ENCODE peak calls at places on chromosomes 1 and 21, in seven cellular contexts. L is body of pancreas, Y is uterus, T is A549, M is prostate gland, Z is Peyer's patch, H is heart left ventricle. S is an unnamed sample.

GRCh38 chr1:59692591-59692990 is 122.2 kb upstream of the HOOK1 start:
- DNase-seq in Z (no peak), M (no peak), Y (peak; percentile 56), H (no peak), T (no peak), L (peak; percentile 16), S (no peak)

GRCh38 chr1:29798699-29799566 is 562.6 kb downstream of the PTPRU start:
- DNase-seq in H (no peak), M (no peak), L (no peak), Z (no peak), Y (no peak), T (no peak), S (no peak)

GRCh38 chr1:214662386-214662785 is 59.4 kb downstream of the CENPF start:
- DNase-seq in T (no peak), Y (no peak), M (no peak), H (no peak), L (no peak), Z (no peak), S (no peak)

GRCh38 chr1:215833936-215834729 is 267.0 kb downstream of the KCTD3 start:
- DNase-seq in Z (no peak), T (no peak), L (no peak), M (no peak), H (no peak), Y (no peak), S (no peak)

GRCh38 chr1:108346137-108346536 is 102.3 kb upstream of the NBPF4 start:
- DNase-seq in L (no peak), Z (no peak), Y (no peak), T (no peak), H (no peak), M (no peak), S (no peak)

GRCh38 chr1:46183119-46183842 is 7.0 kb upstream of the P3R3URF start:
- DNase-seq in Z (peak; percentile 85), H (peak; percentile 89), Y (peak; percentile 69), M (peak; percentile 97), L (peak; percentile 96), T (peak; percentile 74), S (no peak)

GRCh38 chr1:66396212-66396890 is 137.6 kb upstream of the SGIP1 start:
- DNase-seq in T (no peak), H (no peak), M (no peak), Z (no peak), Y (no peak), L (no peak), S (no peak)

GRCh38 chr21:38472709-38473108 is 25.6 kb downstream of the ERG start:
- DNase-seq in T (no peak), M (no peak), Y (no peak), Z (no peak), H (peak; percentile 43), L (no peak), S (no peak)

GRCh38 chr1:28395181-28395580 is 25.6 kb downstream of the PHACTR4 start:
- DNase-seq in H (no peak), Y (no peak), T (no peak), M (no peak), L (no peak), Z (no peak), S (no peak)

GRCh38 chr1:23083714-23084480 is 64.6 kb downstream of the KDM1A start:
- DNase-seq in H (peak; percentile 49), Y (peak; percentile 26), T (no peak), Z (no peak), L (peak; percentile 40), M (peak; percentile 63), S (no peak)

GRCh38 chr1:162580315-162580714 is 18.8 kb downstream of the UAP1 start:
- DNase-seq in L (no peak), Y (no peak), M (no peak), Z (no peak), H (no peak), T (no peak), S (no peak)

GRCh38 chr1:30302808-30303310 is 420.5 kb downstream of the MATN1 start:
- DNase-seq in M (no peak), Y (no peak), T (no peak), H (no peak), L (no peak), Z (no peak), S (no peak)

GRCh38 chr1:186498695-186499389 is 37.9 kb upstream of the PDC start:
- DNase-seq in H (no peak), T (no peak), Y (no peak), Z (no peak), M (no peak), L (no peak), S (no peak)

GRCh38 chr21:38277501-38278111 is 20.8 kb downstream of the KCNJ15 start:
- DNase-seq in H (no peak), T (peak; percentile 63), Z (no peak), L (peak; percentile 72), M (no peak), Y (peak; percentile 65), S (no peak)

GRCh38 chr1:42786097-42786496 is 1.3 kb downstream of the TMEM269 start:
- DNase-seq in T (no peak), Z (no peak), Y (no peak), H (no peak), L (no peak), M (no peak), S (no peak)

GRCh38 chr1:42784547-42784945 is 245 bp upstream of the TMEM269 start:
- DNase-seq in H (no peak), Y (no peak), Z (no peak), L (no peak), T (no peak), M (no peak), S (no peak)

GRCh38 chr1:42783092-42783491 is 1.7 kb upstream of the TMEM269 start:
- DNase-seq in L (no peak), T (no peak), Z (no peak), M (no peak), H (no peak), Y (no peak), S (no peak)

GRCh38 chr1:42788021-42788420 is 3.2 kb downstream of the TMEM269 start:
- DNase-seq in H (no peak), L (no peak), M (no peak), Y (no peak), T (no peak), Z (no peak), S (no peak)

GRCh38 chr1:42784946-42785693 is at the start of gene TMEM269:
- DNase-seq in M (no peak), H (no peak), T (no peak), L (no peak), Z (peak; percentile 54), Y (no peak), S (no peak)
- TF ChIP-seq POLR2A in M (no peak), H (no peak), T (no peak), L (no peak), Z (no peak), Y (no peak), S (no peak)

GRCh38 chr1:198447468-198447867 is 93.0 kb downstream of the ATP6V1G3 start:
- DNase-seq in L (no peak), M (no peak), Y (no peak), T (no peak), Z (no peak), H (no peak), S (no peak)
- H3K4me1 ChIP-seq in L (no peaks in the 10 kb centered on the region), M (no peaks in the 10 kb centered on the region), Y (no peaks in the 10 kb centered on the region), T (peaks cover 29% of the 10 kb centered on the region), Z (no peaks in the 10 kb centered on the region), H (no peaks in the 10 kb centered on the region), S (no peaks in the 10 kb centered on the region)

GRCh38 chr21:42311816-42312625 is 3.2 kb downstream of the TFF3 start:
- DNase-seq in Z (peak; percentile 72), Y (peak; percentile 3), L (no peak), H (no peak), T (no peak), M (no peak), S (no peak)
- H3K4me3 ChIP-seq in Z (peak overlapping the region; percentile 47), Y (no peak overlapping the region), L (no peak overlapping the region), H (no peak overlapping the region), T (no peak overlapping the region), M (no peak overlapping the region), S (no peak overlapping the region)

DNA sequence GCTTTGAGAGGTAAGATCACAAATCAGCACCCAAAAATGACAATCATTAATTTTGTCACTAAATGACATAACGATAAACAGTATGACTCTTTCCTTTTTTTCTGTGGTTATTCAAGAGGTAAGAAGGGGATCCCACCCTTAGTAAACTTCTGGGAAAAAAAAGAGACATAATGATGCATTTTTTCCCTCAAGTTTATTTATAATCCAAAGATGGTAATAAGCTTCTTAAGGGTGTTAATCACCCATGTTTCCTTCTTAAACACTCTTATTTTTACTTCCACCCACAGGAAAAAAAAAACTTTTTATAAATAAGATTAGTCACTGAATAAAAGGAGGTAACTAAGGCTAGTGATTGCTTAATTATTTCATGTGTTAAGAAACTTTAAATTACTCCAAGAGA is 24.7 kb downstream of the RGS1 start:
- DNase-seq in Z (no peak), H (no peak), T (no peak), M (no peak), L (no peak), Y (no peak), S (no peak)
- TF ChIP-seq POLR2A in Z (no peak), H (no peak), T (no peak), M (no peak), L (no peak), Y (no peak), S (no peak)

DNA sequence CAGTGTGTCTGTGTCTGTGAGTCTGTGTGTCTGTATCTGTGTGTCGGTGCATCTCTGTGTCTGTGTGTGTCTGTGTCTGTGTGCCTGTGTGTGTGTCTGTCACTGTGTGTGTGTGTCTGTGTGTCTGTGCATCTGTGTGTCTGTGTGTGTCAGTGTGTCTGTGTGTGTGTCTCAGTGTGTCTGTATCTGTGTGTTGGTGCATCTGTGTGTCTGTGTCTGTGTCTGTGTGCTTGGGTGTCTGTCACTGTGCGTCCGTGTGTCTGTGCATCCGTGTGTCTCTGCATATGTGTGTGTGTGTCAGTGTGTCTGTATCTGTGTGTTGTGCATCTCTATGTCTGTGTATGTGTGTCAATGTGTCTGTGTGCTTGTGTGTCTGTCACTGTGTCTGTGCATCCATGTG is 44.7 kb upstream of the POFUT2 start:
- DNase-seq in T (no peak), H (no peak), M (no peak), Z (no peak), Y (no peak), L (no peak), S (no peak)
- H3K4me1 ChIP-seq in T (peaks cover 75% of the 10 kb centered on the region), H (peaks cover 7% of the 10 kb centered on the region), M (no peaks in the 10 kb centered on the region), Z (peaks cover 20% of the 10 kb centered on the region), Y (peaks cover 14% of the 10 kb centered on the region), L (peaks cover 57% of the 10 kb centered on the region), S (peaks cover 16% of the 10 kb centered on the region)

GRCh38 chr1:15264769-15265168 is 17.7 kb downstream of the FHAD1 start:
- DNase-seq in L (no peak), M (no peak), Z (no peak), T (no peak), H (no peak), Y (no peak), S (no peak)
- H3K4me3 ChIP-seq in L (no peak overlapping the region), M (no peak overlapping the region), Z (no peak overlapping the region), T (no peak overlapping the region), H (no peak overlapping the region), Y (no peak overlapping the region), S (no peak overlapping the region)

GRCh38 chr1:61727544-61727943 is 2.6 kb upstream of the TM2D1 start:
- DNase-seq in L (no peak), Y (no peak), M (no peak), Z (no peak), T (no peak), H (no peak), S (no peak)

GRCh38 chr1:61724721-61725694 is at the start of gene TM2D1:
- DNase-seq in M (peak; percentile 85), H (peak; percentile 93), Z (peak; percentile 91), T (peak; percentile 82), L (peak; percentile 88), Y (peak; percentile 86), S (peak; percentile 93)
- TF ChIP-seq POLR2A in M (peak; percentile 78), H (peak; percentile 67), Z (peak; percentile 91), T (peak; percentile 96), L (peak; percentile 97), Y (peak; percentile 39), S (peak; percentile 98)